ENCODE peak calls at places on chromosomes 6 and 20, in ten cellular contexts. Z is dermis blood vessel endothelial cell, D is right lobe of liver, Y is NCI-H1092 treated with DMSO at 0.1 percent for 48 hours, I is heart left ventricle, F is T-helper 17 cell, A is transverse colon, M is ovary, K is tibial nerve, L is WERI-Rb-1. Q is an unnamed sample.

GRCh38 chr6:26032387-26033131 is 54.7 kb upstream of the HFE start:
- DNase-seq in Z (peak), D (no peak), Y (peak), I (no peak), F (no peak), A (peak), M (no peak), K (no peak), L (peak), Q (peak)

GRCh38 chr6:88361298-88361697 is 195.2 kb upstream of the CNR1 start:
- DNase-seq in Z (no peak), D (no peak), Y (no peak), I (no peak), F (no peak), A (no peak), M (no peak), K (no peak), L (no peak), Q (peak)

GRCh38 chr6:40011844-40012243 is 77.6 kb upstream of the MOCS1 start:
- DNase-seq in Z (no peak), D (no peak), Y (no peak), I (no peak), F (no peak), A (no peak), M (no peak), K (no peak), L (no peak), Q (no peak)

GRCh38 chr6:167668019-167668753 is 158.5 kb upstream of the AFDN start:
- DNase-seq in Z (peak), D (peak), Y (no peak), I (peak), F (no peak), A (peak), M (no peak), K (no peak), L (no peak), Q (no peak)

GRCh38 chr6:40444811-40445210 is 142.4 kb downstream of the LRFN2 start:
- DNase-seq in Z (no peak), D (no peak), Y (no peak), I (no peak), F (no peak), A (peak), M (no peak), K (no peak), L (no peak), Q (no peak)

GRCh38 chr6:47836046-47836445 is 54.2 kb downstream of the OPN5 start:
- DNase-seq in Z (no peak), D (no peak), Y (no peak), I (no peak), F (no peak), A (no peak), M (no peak), K (no peak), L (no peak), Q (no peak)

GRCh38 chr6:3231213-3232016 is 4.0 kb upstream of the TUBB2B start:
- DNase-seq in Z (peak), D (peak), Y (peak), I (peak), F (no peak), A (peak), M (peak), K (peak), L (peak), Q (peak)

GRCh38 chr6:126170875-126171489 is 168.9 kb upstream of the CENPW start:
- DNase-seq in Z (peak), D (no peak), Y (peak), I (no peak), F (no peak), A (peak), M (no peak), K (no peak), L (peak), Q (peak)

GRCh38 chr6:160124007-160124406 is 2.4 kb downstream of the SLC22A1 start:
- DNase-seq in Z (no peak), D (peak), Y (no peak), I (no peak), F (no peak), A (no peak), M (no peak), K (no peak), L (no peak), Q (no peak)

GRCh38 chr6:41573268-41573667 is 27.1 kb downstream of the FOXP4 start:
- DNase-seq in Z (no peak), D (no peak), Y (no peak), I (no peak), F (no peak), A (no peak), M (no peak), K (no peak), L (no peak), Q (no peak)

GRCh38 chr6:160321729-160322505 is 26.3 kb upstream of the SLC22A3 start:
- DNase-seq in Z (no peak), D (no peak), Y (no peak), I (no peak), F (no peak), A (no peak), M (no peak), K (no peak), L (no peak), Q (no peak)

GRCh38 chr6:169239181-169239580 is 14.5 kb downstream of the THBS2 start:
- DNase-seq in Z (no peak), D (no peak), Y (no peak), I (no peak), F (no peak), A (no peak), M (no peak), K (no peak), L (no peak), Q (no peak)

GRCh38 chr20:60262967-60263603 is 304.9 kb downstream of the CDH26 start:
- DNase-seq in Z (no peak), D (no peak), Y (no peak), I (no peak), F (peak), A (peak), M (no peak), K (no peak), L (peak), Q (no peak)

GRCh38 chr20:17680128-17680835 is 1.8 kb downstream of the RRBP1 start:
- DNase-seq in Z (peak), D (peak), Y (no peak), I (peak), F (no peak), A (peak), M (peak), K (no peak), L (peak), Q (peak)

GRCh38 chr20:59831024-59831900 is 102.2 kb downstream of the SYCP2 start:
- DNase-seq in Z (no peak), D (no peak), Y (no peak), I (no peak), F (no peak), A (peak), M (no peak), K (no peak), L (no peak), Q (no peak)

GRCh38 chr6:42369568-42369967 is 82.2 kb downstream of the TRERF1 start:
- DNase-seq in Z (no peak), D (no peak), Y (no peak), I (no peak), F (no peak), A (peak), M (no peak), K (no peak), L (no peak), Q (no peak)

GRCh38 chr20:50029083-50029696 is 46.4 kb downstream of the SNAI1 start:
- DNase-seq in Z (no peak), D (no peak), Y (no peak), I (no peak), F (no peak), A (no peak), M (no peak), K (no peak), L (no peak), Q (no peak)

GRCh38 chr6:108667984-108668383 is 107.3 kb downstream of the FOXO3 start:
- DNase-seq in Z (no peak), D (no peak), Y (no peak), I (no peak), F (no peak), A (no peak), M (no peak), K (no peak), L (no peak), Q (peak)

GRCh38 chr6:55694148-55694547 is 115.2 kb upstream of the HMGCLL1 start:
- DNase-seq in Z (no peak), D (no peak), Y (no peak), I (peak), F (no peak), A (no peak), M (no peak), K (no peak), L (no peak), Q (peak)

GRCh38 chr6:169589293-169589692 is 112.5 kb downstream of the WDR27 start:
- DNase-seq in Z (peak), D (no peak), Y (peak), I (no peak), F (no peak), A (peak), M (no peak), K (no peak), L (no peak), Q (peak)

GRCh38 chr20:31896049-31896448 is 25.6 kb downstream of the TTLL9 start:
- DNase-seq in Z (no peak), D (no peak), Y (no peak), I (no peak), F (no peak), A (no peak), M (no peak), K (no peak), L (no peak), Q (no peak)

GRCh38 chr6:85479221-85479620 is 29.3 kb downstream of the NT5E start:
- DNase-seq in Z (no peak), D (no peak), Y (no peak), I (no peak), F (no peak), A (no peak), M (no peak), K (no peak), L (no peak), Q (peak)